ENCODE peak calls at places on chromosomes 12 and 14, in five cellular contexts. One of them, this sample, is unnamed.

GRCh38 chr12:112353389-112353788 is 28.8 kb downstream of the HECTD4 start:
- DNase-seq in IMR-90: peak
- DNase-seq in mesendoderm: no peak
- DNase-seq in neuronal stem cell: no peak
- DNase-seq in H9: no peak
- DNase-seq in this sample: no peak

GRCh38 chr12:49632986-49633702 is 9.8 kb downstream of the PRPF40B start:
- DNase-seq in IMR-90: no peak
- DNase-seq in mesendoderm: no peak
- DNase-seq in neuronal stem cell: no peak
- DNase-seq in H9: no peak
- DNase-seq in this sample: no peak

GRCh38 chr14:29814153-29815057 is 113.2 kb downstream of the PRKD1 start:
- DNase-seq in IMR-90: peak
- DNase-seq in mesendoderm: no peak
- DNase-seq in neuronal stem cell: no peak
- DNase-seq in H9: no peak
- DNase-seq in this sample: no peak

GRCh38 chr12:48286665-48287064 is 64.1 kb downstream of the ZNF641 start:
- DNase-seq in IMR-90: no peak
- DNase-seq in mesendoderm: peak
- DNase-seq in neuronal stem cell: no peak
- DNase-seq in H9: no peak
- DNase-seq in this sample: no peak

GRCh38 chr12:122687091-122687490 is 16.1 kb downstream of the HCAR2 start:
- DNase-seq in IMR-90: peak
- DNase-seq in mesendoderm: no peak
- DNase-seq in neuronal stem cell: no peak
- DNase-seq in H9: no peak
- DNase-seq in this sample: peak

GRCh38 chr12:50220357-50221061 is 53.3 kb upstream of the CERS5 start:
- DNase-seq in IMR-90: peak
- DNase-seq in mesendoderm: peak
- DNase-seq in neuronal stem cell: no peak
- DNase-seq in H9: no peak
- DNase-seq in this sample: peak

GRCh38 chr14:103518416-103519042 is 4.1 kb downstream of the CKB start:
- DNase-seq in IMR-90: peak
- DNase-seq in mesendoderm: peak
- DNase-seq in neuronal stem cell: no peak
- DNase-seq in H9: peak
- DNase-seq in this sample: peak

GRCh38 chr12:14850929-14851663 is 7.8 kb upstream of the ART4 start:
- DNase-seq in IMR-90: no peak
- DNase-seq in mesendoderm: no peak
- DNase-seq in neuronal stem cell: no peak
- DNase-seq in H9: no peak
- DNase-seq in this sample: no peak

GRCh38 chr12:106663385-106663784 is 80.6 kb downstream of the RFX4 start:
- DNase-seq in IMR-90: no peak
- DNase-seq in mesendoderm: no peak
- DNase-seq in neuronal stem cell: no peak
- DNase-seq in H9: no peak
- DNase-seq in this sample: no peak

GRCh38 chr14:101223147-101223546 is 319.6 kb upstream of the RTL1 start:
- DNase-seq in IMR-90: no peak
- DNase-seq in mesendoderm: no peak
- DNase-seq in neuronal stem cell: peak
- DNase-seq in H9: peak
- DNase-seq in this sample: no peak

GRCh38 chr14:53925201-53925766 is 31.3 kb downstream of the BMP4 start:
- DNase-seq in IMR-90: no peak
- DNase-seq in mesendoderm: no peak
- DNase-seq in neuronal stem cell: no peak
- DNase-seq in H9: no peak
- DNase-seq in this sample: peak

GRCh38 chr12:43057561-43057960 is 468.0 kb upstream of the PRICKLE1 start:
- DNase-seq in IMR-90: peak
- DNase-seq in mesendoderm: no peak
- DNase-seq in neuronal stem cell: no peak
- DNase-seq in H9: no peak
- DNase-seq in this sample: no peak

GRCh38 chr12:107917912-107918800 is 143.7 kb downstream of the ASCL4 start:
- DNase-seq in IMR-90: peak
- DNase-seq in mesendoderm: peak
- DNase-seq in neuronal stem cell: peak
- DNase-seq in H9: peak
- DNase-seq in this sample: peak

GRCh38 chr12:24396266-24396665 is 446.8 kb upstream of the SOX5 start:
- DNase-seq in IMR-90: no peak
- DNase-seq in mesendoderm: no peak
- DNase-seq in neuronal stem cell: no peak
- DNase-seq in H9: no peak
- DNase-seq in this sample: no peak

GRCh38 chr12:47088021-47088944 is 8.5 kb upstream of the AMIGO2 start:
- DNase-seq in IMR-90: peak
- DNase-seq in mesendoderm: no peak
- DNase-seq in neuronal stem cell: no peak
- DNase-seq in H9: no peak
- DNase-seq in this sample: peak

GRCh38 chr12:88570103-88570502 is 10.2 kb downstream of the KITLG start:
- DNase-seq in IMR-90: peak
- DNase-seq in mesendoderm: peak
- DNase-seq in neuronal stem cell: no peak
- DNase-seq in H9: no peak
- DNase-seq in this sample: peak

GRCh38 chr12:88562151-88562550 is 18.1 kb downstream of the KITLG start:
- DNase-seq in IMR-90: no peak
- DNase-seq in mesendoderm: no peak
- DNase-seq in neuronal stem cell: no peak
- DNase-seq in H9: no peak
- DNase-seq in this sample: no peak

GRCh38 chr12:88571543-88571942 is 8.7 kb downstream of the KITLG start:
- DNase-seq in IMR-90: no peak
- DNase-seq in mesendoderm: no peak
- DNase-seq in neuronal stem cell: no peak
- DNase-seq in H9: no peak
- DNase-seq in this sample: no peak

GRCh38 chr12:88562846-88563582 is 17.3 kb downstream of the KITLG start:
- DNase-seq in IMR-90: peak
- DNase-seq in mesendoderm: peak
- DNase-seq in neuronal stem cell: no peak
- DNase-seq in H9: no peak
- DNase-seq in this sample: peak

GRCh38 chr12:88566430-88566829 is 13.8 kb downstream of the KITLG start:
- DNase-seq in IMR-90: no peak
- DNase-seq in mesendoderm: no peak
- DNase-seq in neuronal stem cell: no peak
- DNase-seq in H9: no peak
- DNase-seq in this sample: no peak
- H3K18ac ChIP-seq in IMR-90: peak
- H3K18ac ChIP-seq in mesendoderm: no peak
- H3K18ac ChIP-seq in neuronal stem cell: no peak
- H3K18ac ChIP-seq in H9: no peak
- H3K18ac ChIP-seq in this sample: peak

GRCh38 chr14:98249476-98249875 is 1022.5 kb downstream of the BCL11B start:
- DNase-seq in IMR-90: no peak
- DNase-seq in mesendoderm: no peak
- DNase-seq in neuronal stem cell: no peak
- DNase-seq in H9: no peak
- DNase-seq in this sample: no peak
- H3K18ac ChIP-seq in IMR-90: no peak
- H3K18ac ChIP-seq in mesendoderm: no peak
- H3K18ac ChIP-seq in neuronal stem cell: no peak
- H3K18ac ChIP-seq in H9: no peak
- H3K18ac ChIP-seq in this sample: no peak

GRCh38 chr12:67884596-67884995 is 104.7 kb upstream of the IFNG-AS1 start:
- DNase-seq in IMR-90: no peak
- DNase-seq in mesendoderm: no peak
- DNase-seq in neuronal stem cell: no peak
- DNase-seq in H9: no peak
- DNase-seq in this sample: no peak

GRCh38 chr12:67881565-67881964 is 107.7 kb upstream of the IFNG-AS1 start:
- DNase-seq in IMR-90: no peak
- DNase-seq in mesendoderm: no peak
- DNase-seq in neuronal stem cell: no peak
- DNase-seq in H9: no peak
- DNase-seq in this sample: no peak

GRCh38 chr12:67876305-67876915 is 112.8 kb upstream of the IFNG-AS1 start:
- DNase-seq in IMR-90: no peak
- DNase-seq in mesendoderm: peak
- DNase-seq in neuronal stem cell: no peak
- DNase-seq in H9: no peak
- DNase-seq in this sample: no peak

GRCh38 chr12:67877697-67878096 is 111.5 kb upstream of the IFNG-AS1 start:
- DNase-seq in IMR-90: no peak
- DNase-seq in mesendoderm: no peak
- DNase-seq in neuronal stem cell: no peak
- DNase-seq in H9: no peak
- DNase-seq in this sample: no peak

DNA sequence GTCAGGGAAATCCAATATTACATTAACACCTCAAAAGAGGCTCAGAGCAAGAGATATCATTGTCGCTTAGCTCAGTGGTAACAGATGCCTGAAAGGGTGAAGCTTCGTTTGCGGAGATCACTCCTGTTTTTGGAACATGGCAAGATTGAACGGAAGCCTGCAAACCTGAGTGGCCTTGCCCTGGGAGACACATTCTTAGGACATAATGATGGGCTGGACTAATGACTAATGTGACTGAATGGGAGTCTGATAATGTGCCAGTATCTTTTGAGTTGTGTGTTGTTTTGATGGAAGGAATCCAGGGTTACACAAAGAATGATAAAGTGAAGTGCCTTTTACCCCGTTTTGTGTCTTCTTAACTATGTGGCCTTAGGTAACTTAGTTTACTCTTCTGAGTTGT is 109.3 kb upstream of the IFNG-AS1 start:
- DNase-seq in IMR-90: no peak
- DNase-seq in mesendoderm: no peak
- DNase-seq in neuronal stem cell: no peak
- DNase-seq in H9: no peak
- DNase-seq in this sample: no peak
- H3K18ac ChIP-seq in IMR-90: no peak
- H3K18ac ChIP-seq in mesendoderm: no peak
- H3K18ac ChIP-seq in neuronal stem cell: no peak
- H3K18ac ChIP-seq in H9: no peak
- H3K18ac ChIP-seq in this sample: no peak

GRCh38 chr14:105490572-105491365 is at the start of gene TEDC1:
- DNase-seq in IMR-90: peak
- DNase-seq in mesendoderm: peak
- DNase-seq in neuronal stem cell: peak
- DNase-seq in H9: peak
- DNase-seq in this sample: peak
- H3K18ac ChIP-seq in IMR-90: no peak
- H3K18ac ChIP-seq in mesendoderm: peak
- H3K18ac ChIP-seq in neuronal stem cell: peak
- H3K18ac ChIP-seq in H9: peak
- H3K18ac ChIP-seq in this sample: peak

GRCh38 chr14:85607571-85608219 is 77.8 kb downstream of the FLRT2 start:
- DNase-seq in IMR-90: peak
- DNase-seq in mesendoderm: no peak
- DNase-seq in neuronal stem cell: no peak
- DNase-seq in H9: no peak
- DNase-seq in this sample: peak
- H3K18ac ChIP-seq in IMR-90: peak
- H3K18ac ChIP-seq in mesendoderm: no peak
- H3K18ac ChIP-seq in neuronal stem cell: no peak
- H3K18ac ChIP-seq in H9: no peak
- H3K18ac ChIP-seq in this sample: no peak

DNA sequence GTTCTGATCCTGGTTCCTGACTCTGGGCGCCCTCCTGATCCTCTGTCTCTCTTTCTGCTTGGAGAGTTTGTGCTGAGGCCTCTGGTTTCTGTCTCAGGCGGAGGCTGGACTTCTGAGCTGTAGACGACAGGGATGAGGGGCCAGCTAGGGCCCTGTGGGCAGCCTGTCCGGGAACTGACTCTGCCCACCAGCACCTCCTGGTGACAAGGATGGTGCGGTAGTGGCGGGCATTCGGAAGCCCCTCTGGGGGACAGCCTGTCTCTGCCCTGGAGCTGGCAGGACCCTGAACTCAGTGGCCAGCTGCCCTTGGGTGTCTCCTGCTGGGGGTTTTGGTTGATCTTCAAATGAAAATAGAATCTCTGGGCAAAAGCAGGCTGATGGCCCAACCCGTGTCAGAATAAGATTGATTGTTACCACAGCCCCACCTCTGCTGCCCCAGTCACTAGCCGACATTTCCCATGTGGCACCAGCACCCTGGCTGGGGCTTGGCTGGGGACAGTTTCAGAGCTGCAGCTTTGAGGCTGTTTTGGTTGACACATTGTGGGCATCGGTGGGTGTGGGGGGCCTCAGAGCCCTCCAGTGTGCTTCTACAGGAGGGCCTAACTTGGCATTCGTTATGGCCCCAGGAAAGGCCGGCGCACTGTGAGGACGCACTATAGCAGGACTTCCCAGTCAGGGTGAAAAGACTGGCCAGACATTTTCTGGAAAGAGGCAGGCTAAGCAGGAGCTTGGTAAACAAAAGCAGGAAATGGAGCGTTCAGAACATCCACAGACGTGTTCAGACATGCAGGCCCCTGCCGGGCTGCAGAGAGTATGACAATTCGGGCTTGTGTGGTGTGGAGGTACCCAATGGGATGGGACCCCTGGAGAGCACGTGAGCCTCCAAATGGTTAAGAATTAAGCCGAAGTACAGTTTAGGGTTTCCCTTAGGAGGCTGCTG is 16.1 kb downstream of the KRT80 start:
- DNase-seq in IMR-90: no peak
- DNase-seq in mesendoderm: no peak
- DNase-seq in neuronal stem cell: no peak
- DNase-seq in H9: peak
- DNase-seq in this sample: peak
- H3K18ac ChIP-seq in IMR-90: peak
- H3K18ac ChIP-seq in mesendoderm: no peak
- H3K18ac ChIP-seq in neuronal stem cell: peak
- H3K18ac ChIP-seq in H9: no peak
- H3K18ac ChIP-seq in this sample: peak

DNA sequence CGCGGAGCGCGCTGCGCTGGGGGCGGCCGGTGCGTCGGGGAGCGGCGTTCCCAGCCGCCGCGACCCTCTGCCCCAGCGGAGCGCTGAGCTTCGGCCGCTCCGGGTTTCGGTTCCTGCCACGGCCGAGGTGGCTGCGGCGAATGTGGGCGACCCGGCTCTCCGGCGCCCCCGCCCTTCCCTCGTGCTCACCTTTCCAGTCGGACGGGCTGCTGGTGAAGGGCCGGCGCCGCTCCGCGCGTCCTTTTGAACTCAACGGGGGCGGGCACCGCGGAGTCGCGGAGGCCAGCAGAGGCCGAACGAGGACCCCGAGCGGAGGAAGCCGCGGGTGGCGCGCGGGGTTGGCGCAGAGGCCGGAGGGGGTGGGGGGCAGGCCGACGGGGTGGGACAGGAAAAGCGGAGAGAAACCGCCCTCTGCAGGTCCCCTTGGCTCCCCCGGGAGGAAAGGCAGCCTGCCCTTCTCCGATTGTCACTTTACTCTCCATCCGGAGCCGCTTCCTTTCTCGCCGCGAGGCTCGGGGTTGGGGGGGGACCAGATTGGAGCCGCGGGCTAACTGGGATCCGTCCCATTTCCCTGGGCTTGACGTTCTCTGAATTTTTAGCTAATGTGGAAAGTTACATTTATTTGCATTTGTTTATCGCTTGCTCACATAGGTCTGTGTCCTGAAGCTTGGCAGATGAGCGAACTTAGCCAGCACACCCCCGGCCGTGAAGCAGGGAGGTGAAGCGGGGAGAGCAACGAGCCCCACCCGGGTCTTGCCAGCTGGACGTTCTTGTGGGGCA is at the start of gene SMAGP:
- DNase-seq in IMR-90: peak
- DNase-seq in mesendoderm: peak
- DNase-seq in neuronal stem cell: peak
- DNase-seq in H9: peak
- DNase-seq in this sample: peak
- H3K18ac ChIP-seq in IMR-90: peak
- H3K18ac ChIP-seq in mesendoderm: peak
- H3K18ac ChIP-seq in neuronal stem cell: peak
- H3K18ac ChIP-seq in H9: no peak
- H3K18ac ChIP-seq in this sample: peak

This sample was measured in mesenchymal stem cell.